ENCODE peak calls at places on chromosomes 2 and 18, in seven cellular contexts. T is GM12891, L is Panc1, K is GM20000, H is NCI-H2081, J is breast epithelium, R is iris pigment epithelial cell. D is an unnamed sample.

GRCh38 chr2:212548459-212548815 is 9.8 kb upstream of the ERBB4 start:
- DNase-seq in T (no peak), L (no peak), K (no peak), H (no peak), J (no peak), R (peak), D (no peak)

GRCh38 chr18:71598374-71598773 is 945.8 kb downstream of the CBLN2 start:
- DNase-seq in T (no peak), L (no peak), K (no peak), H (no peak), J (no peak), R (peak), D (no peak)

GRCh38 chr2:109013046-109013445 is 24.0 kb upstream of the EDAR start:
- DNase-seq in T (no peak), L (no peak), K (no peak), H (no peak), J (no peak), R (no peak), D (no peak)

GRCh38 chr2:215771241-215771640 is 242.1 kb downstream of the MREG start:
- DNase-seq in T (no peak), L (no peak), K (no peak), H (no peak), J (no peak), R (peak), D (no peak)

GRCh38 chr2:86566158-86566827 is 3.0 kb upstream of the CHMP3 start:
- DNase-seq in T (no peak), L (no peak), K (no peak), H (no peak), J (no peak), R (no peak), D (no peak)

GRCh38 chr2:228688007-228688645 is 506.6 kb upstream of the SPHKAP start:
- DNase-seq in T (no peak), L (no peak), K (no peak), H (no peak), J (no peak), R (peak), D (no peak)

GRCh38 chr2:83143946-83144345 is 1315.1 kb downstream of the SUCLG1 start:
- DNase-seq in T (no peak), L (no peak), K (no peak), H (no peak), J (no peak), R (no peak), D (no peak)

GRCh38 chr2:46569061-46569560 is 89.7 kb downstream of the TMEM247 start:
- DNase-seq in T (peak), L (no peak), K (peak), H (no peak), J (no peak), R (no peak), D (no peak)

GRCh38 chr18:45330170-45330594 is 285.1 kb upstream of the SLC14A2 start:
- DNase-seq in T (no peak), L (no peak), K (no peak), H (no peak), J (no peak), R (no peak), D (no peak)

GRCh38 chr2:27400348-27401135 is 8.8 kb downstream of the PPM1G start:
- DNase-seq in T (no peak), L (no peak), K (no peak), H (no peak), J (no peak), R (no peak), D (no peak)

GRCh38 chr2:71934595-71935263 is 212.9 kb downstream of the CYP26B1 start:
- DNase-seq in T (no peak), L (no peak), K (no peak), H (no peak), J (no peak), R (peak), D (no peak)

GRCh38 chr2:40658917-40659316 is 207.0 kb upstream of the SLC8A1 start:
- DNase-seq in T (no peak), L (no peak), K (no peak), H (no peak), J (no peak), R (peak), D (no peak)

GRCh38 chr18:52341617-52342381 is 1.8 kb downstream of the DCC start:
- DNase-seq in T (peak), L (no peak), K (no peak), H (no peak), J (no peak), R (no peak), D (no peak)

GRCh38 chr2:29841386-29842004 is 79.9 kb downstream of the ALK start:
- DNase-seq in T (peak), L (peak), K (peak), H (peak), J (no peak), R (peak), D (peak)

GRCh38 chr18:13266208-13267100 is 47.9 kb downstream of the LDLRAD4 start:
- DNase-seq in T (no peak), L (no peak), K (no peak), H (no peak), J (peak), R (no peak), D (no peak)

GRCh38 chr18:21444465-21445023 is 156.0 kb downstream of the ESCO1 start:
- DNase-seq in T (peak), L (peak), K (peak), H (peak), J (no peak), R (peak), D (peak)

GRCh38 chr2:57105694-57106093 is 921.9 kb downstream of the CCDC85A start:
- DNase-seq in T (no peak), L (no peak), K (no peak), H (no peak), J (no peak), R (no peak), D (no peak)

GRCh38 chr2:152464853-152465470 is 130.0 kb downstream of the FMNL2 start:
- DNase-seq in T (no peak), L (no peak), K (no peak), H (no peak), J (no peak), R (no peak), D (no peak)

GRCh38 chr2:220277445-220277960 is 650.1 kb downstream of the SLC4A3 start:
- DNase-seq in T (no peak), L (peak), K (no peak), H (no peak), J (peak), R (peak), D (no peak)

GRCh38 chr2:237878321-237879057 is 19.1 kb downstream of the RAMP1 start:
- DNase-seq in T (no peak), L (no peak), K (no peak), H (no peak), J (no peak), R (no peak), D (no peak)

GRCh38 chr2:189260361-189260761 is 80.8 kb upstream of the COL5A2 start:
- DNase-seq in T (no peak), L (no peak), K (no peak), H (no peak), J (no peak), R (peak), D (no peak)

GRCh38 chr2:26946841-26947784 is 23.3 kb upstream of the MAPRE3 start:
- DNase-seq in T (no peak), L (no peak), K (no peak), H (peak), J (no peak), R (peak), D (no peak)

GRCh38 chr2:60565472-60565871 is 12.0 kb upstream of the BCL11A start:
- DNase-seq in T (no peak), L (no peak), K (no peak), H (peak), J (no peak), R (peak), D (peak)

GRCh38 chr18:63974991-63975390 is 5.1 kb downstream of the SERPINB8 start:
- DNase-seq in T (no peak), L (no peak), K (no peak), H (no peak), J (no peak), R (peak), D (no peak)

GRCh38 chr2:11904029-11904428 is 157.6 kb downstream of the LPIN1 start:
- DNase-seq in T (peak), L (no peak), K (peak), H (no peak), J (no peak), R (no peak), D (no peak)

GRCh38 chr2:32783468-32783867 is 155.6 kb downstream of the TTC27 start:
- DNase-seq in T (no peak), L (no peak), K (no peak), H (no peak), J (no peak), R (no peak), D (no peak)

GRCh38 chr2:205747827-205748386 is 65.6 kb downstream of the NRP2 start:
- DNase-seq in T (no peak), L (no peak), K (no peak), H (no peak), J (no peak), R (peak), D (no peak)

GRCh38 chr18:58788470-58788869 is 76.2 kb upstream of the ZNF532 start:
- DNase-seq in T (no peak), L (no peak), K (no peak), H (no peak), J (no peak), R (peak), D (no peak)